ENCODE peak calls at places on chromosomes 3 and 15, in four cellular contexts. V, R, H and S are unnamed samples.

GRCh38 chr3:194730369-194730768 is 44.7 kb downstream of the FAM43A start:
- DNase-seq in R (no peak), V (no peak), H (no peak), S (no peak)

GRCh38 chr15:70201376-70201775 is 103.7 kb upstream of the TLE3 start:
- DNase-seq in H (no peak), R (no peak), V (no peak), S (no peak)

GRCh38 chr15:85582719-85583089 is 202.3 kb downstream of the AKAP13 start:
- DNase-seq in H (peak; percentile 66), R (peak; percentile 75), V (peak; percentile 82), S (peak; percentile 94)

GRCh38 chr3:101867521-101867920 is 18.2 kb downstream of the NFKBIZ start:
- DNase-seq in H (no peak), R (no peak), V (no peak), S (no peak)

GRCh38 chr3:30654269-30654668 is 47.9 kb downstream of the TGFBR2 start:
- DNase-seq in V (no peak), R (no peak), H (no peak), S (no peak)

GRCh38 chr3:127220497-127220896 is 27.6 kb downstream of the PRR23E start:
- DNase-seq in R (no peak), H (no peak), V (no peak), S (no peak)

GRCh38 chr15:70096215-70096974 is 1.3 kb downstream of the TLE3 start:
- DNase-seq in H (peak; percentile 64), V (peak; percentile 50), R (peak; percentile 60), S (peak; percentile 36)

GRCh38 chr3:187276397-187277128 is 15.0 kb downstream of the MASP1 start:
- DNase-seq in V (no peak), H (no peak), R (no peak), S (no peak)

GRCh38 chr3:11377726-11378125 is 105.5 kb downstream of the ATG7 start:
- DNase-seq in R (no peak), H (no peak), V (no peak), S (no peak)

GRCh38 chr3:140509534-140509933 is 168.3 kb upstream of the TRIM42 start:
- DNase-seq in H (no peak), R (no peak), V (no peak), S (no peak)

GRCh38 chr3:100400782-100401673 is at the start of the genes LNP1 and TOMM70:
- DNase-seq in R (peak; percentile 97), V (peak; percentile 98), H (peak; percentile 98), S (peak; percentile 90)

GRCh38 chr3:48634661-48635221 is 520 bp downstream of the SLC26A6 start:
- DNase-seq in R (peak; percentile 67), V (peak; percentile 66), H (peak; percentile 66), S (peak; percentile 47)

GRCh38 chr15:101810905-101811304 is 1.1 kb upstream of the OR4F15 start:
- DNase-seq in V (no peak), H (no peak), R (no peak), S (peak; percentile 14)

GRCh38 chr15:56927816-56928215 is 9.4 kb downstream of the TCF12 start:
- DNase-seq in V (no peak), R (no peak), H (no peak), S (no peak)

GRCh38 chr15:56919708-56920637 is 1.5 kb downstream of the TCF12 start:
- DNase-seq in V (peak; percentile 41), R (peak; percentile 49), H (peak; percentile 31), S (peak; percentile 65)

GRCh38 chr15:56918907-56919707 is 663 bp downstream of the TCF12 start:
- DNase-seq in R (peak; percentile 51), V (peak; percentile 74), H (peak; percentile 51), S (no peak)

GRCh38 chr15:56918046-56918906 is at the start of gene TCF12:
- DNase-seq in R (peak; percentile 91), H (peak; percentile 93), V (peak; percentile 99), S (peak; percentile 93)

GRCh38 chr15:56923174-56923579 is 4.7 kb downstream of the TCF12 start:
- DNase-seq in R (no peak), V (no peak), H (no peak), S (no peak)
- H3K4me3 ChIP-seq in R (no peak overlapping the region), V (peak overlapping the region; percentile 92), H (no peak overlapping the region), S (peak overlapping the region; percentile 19)

DNA sequence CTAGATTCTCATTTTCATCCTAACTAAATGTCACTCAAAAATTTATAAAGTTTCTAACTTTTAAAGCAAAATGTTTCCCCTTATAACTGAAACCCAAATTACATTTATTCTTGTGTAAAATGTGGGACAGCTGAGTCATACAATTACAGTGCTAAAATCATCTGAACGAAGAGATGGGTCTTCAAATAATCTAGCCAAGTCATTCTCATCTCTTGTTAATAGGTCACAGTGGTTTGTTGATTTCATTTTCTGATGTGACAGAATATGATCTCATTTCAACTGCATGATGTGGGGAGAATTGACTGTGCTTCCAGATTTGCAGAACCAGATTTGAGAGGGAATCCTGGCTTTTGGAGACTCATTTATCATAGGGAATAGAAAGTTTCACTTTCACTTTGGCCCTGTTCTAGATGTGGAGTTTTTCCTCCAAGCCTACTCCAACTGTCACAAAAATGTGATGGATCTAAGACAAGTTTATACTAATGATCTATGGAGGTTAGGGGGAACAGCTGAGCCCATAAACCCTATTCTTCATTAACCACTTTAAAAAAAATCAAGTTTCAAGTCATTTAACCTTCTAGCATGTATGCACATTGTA is 685.0 kb downstream of the PDCD6IP start:
- DNase-seq in R (no peak), H (no peak), V (no peak), S (no peak)
- H3K4me3 ChIP-seq in R (no peak overlapping the region), H (no peak overlapping the region), V (no peak overlapping the region), S (no peak overlapping the region)

GRCh38 chr15:66294932-66295235 is 1.5 kb downstream of the DIS3L start:
- DNase-seq in H (no peak), V (peak; percentile 42), R (no peak), S (no peak)
- H3K4me3 ChIP-seq in H (no peak overlapping the region), V (peak overlapping the region; percentile 43), R (no peak overlapping the region), S (peak overlapping the region; percentile 72)

GRCh38 chr15:90660195-90660995 is 56.8 kb upstream of the BLM start:
- DNase-seq in H (peak; percentile 68), R (peak; percentile 67), V (peak; percentile 82), S (peak; percentile 55)
- H3K4me3 ChIP-seq in H (no peak overlapping the region), R (no peak overlapping the region), V (no peak overlapping the region), S (peak overlapping the region; percentile 21)

DNA sequence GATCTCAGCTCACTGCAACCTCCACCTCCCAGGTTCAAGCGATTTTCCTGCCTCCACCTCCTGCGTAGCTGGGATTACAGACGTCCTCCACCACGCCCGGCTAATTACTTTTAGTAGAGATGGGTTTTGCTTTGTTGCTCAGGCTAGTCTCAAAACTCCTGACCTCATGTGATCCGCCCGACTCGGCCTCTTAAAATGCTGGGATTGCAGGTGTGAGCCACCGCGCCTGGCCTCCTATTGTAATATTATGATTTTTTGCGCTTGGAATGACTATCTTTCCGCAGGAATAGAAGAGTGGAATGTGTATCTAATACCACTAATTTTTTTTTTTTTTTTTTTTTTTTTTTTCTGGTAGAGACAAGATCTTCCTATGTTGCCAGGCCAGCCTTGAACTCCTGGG is 1.8 kb downstream of the ARL8B start:
- DNase-seq in R (no peak), V (no peak), H (no peak), S (no peak)
- H3K4me3 ChIP-seq in R (peak overlapping the region; percentile 100), V (no peak overlapping the region), H (no peak overlapping the region), S (peak overlapping the region; percentile 93)

GRCh38 chr15:57146394-57147140 is 228.1 kb downstream of the TCF12 start:
- DNase-seq in V (peak; percentile 81), H (no peak), R (no peak), S (peak; percentile 45)
- H3K4me3 ChIP-seq in V (no peak overlapping the region), H (no peak overlapping the region), R (no peak overlapping the region), S (no peak overlapping the region)

GRCh38 chr3:172298247-172298646 is 150.0 kb downstream of the GHSR start:
- DNase-seq in H (no peak), V (no peak), R (no peak), S (no peak)
- H3K4me3 ChIP-seq in H (no peak overlapping the region), V (no peak overlapping the region), R (no peak overlapping the region), S (no peak overlapping the region)

DNA sequence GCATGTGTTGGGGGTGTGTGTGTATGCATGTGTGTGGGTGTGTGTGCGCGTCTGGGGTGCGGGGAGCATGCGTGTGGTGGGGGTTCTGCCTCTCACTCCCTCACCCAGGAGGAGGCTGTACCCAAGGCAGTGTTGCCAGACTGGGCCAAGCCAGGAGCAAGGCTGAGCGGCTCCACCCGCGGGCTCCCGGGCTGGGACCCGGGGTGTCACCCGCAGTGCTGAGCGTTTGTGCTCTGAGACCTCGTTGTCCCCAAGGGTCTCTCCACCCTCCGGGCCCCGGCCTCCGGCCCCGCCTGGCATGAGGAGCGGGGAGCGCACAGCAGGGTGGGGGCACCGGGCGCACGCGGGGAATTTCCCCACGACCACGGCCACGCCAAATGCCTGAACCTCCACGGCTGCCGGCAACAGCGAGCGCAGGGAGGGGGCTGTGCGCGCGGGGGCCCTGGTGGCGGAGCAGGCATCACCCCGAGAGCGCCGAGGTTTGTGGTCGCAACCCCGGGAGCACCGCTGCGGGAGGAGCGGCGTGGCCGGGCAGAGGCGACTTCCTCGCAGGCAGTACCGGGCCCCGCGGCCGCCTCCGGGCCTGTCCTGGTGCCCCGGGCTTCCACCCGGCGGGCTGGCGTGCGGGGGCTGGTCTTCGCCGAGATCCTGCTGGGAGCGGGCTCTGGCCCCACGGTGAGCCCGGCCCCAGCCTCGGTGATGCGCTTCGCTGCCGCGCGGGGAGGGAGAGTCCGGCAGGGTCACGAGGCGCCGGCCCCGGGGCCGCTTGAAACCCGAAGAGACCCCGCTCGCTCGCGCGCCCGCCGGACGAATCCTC is 7.4 kb upstream of the OCA2 start:
- DNase-seq in R (no peak), H (no peak), V (peak; percentile 21), S (no peak)
- H3K4me3 ChIP-seq in R (no peak overlapping the region), H (peak overlapping the region; percentile 27), V (peak overlapping the region; percentile 25), S (peak overlapping the region; percentile 35)

DNA sequence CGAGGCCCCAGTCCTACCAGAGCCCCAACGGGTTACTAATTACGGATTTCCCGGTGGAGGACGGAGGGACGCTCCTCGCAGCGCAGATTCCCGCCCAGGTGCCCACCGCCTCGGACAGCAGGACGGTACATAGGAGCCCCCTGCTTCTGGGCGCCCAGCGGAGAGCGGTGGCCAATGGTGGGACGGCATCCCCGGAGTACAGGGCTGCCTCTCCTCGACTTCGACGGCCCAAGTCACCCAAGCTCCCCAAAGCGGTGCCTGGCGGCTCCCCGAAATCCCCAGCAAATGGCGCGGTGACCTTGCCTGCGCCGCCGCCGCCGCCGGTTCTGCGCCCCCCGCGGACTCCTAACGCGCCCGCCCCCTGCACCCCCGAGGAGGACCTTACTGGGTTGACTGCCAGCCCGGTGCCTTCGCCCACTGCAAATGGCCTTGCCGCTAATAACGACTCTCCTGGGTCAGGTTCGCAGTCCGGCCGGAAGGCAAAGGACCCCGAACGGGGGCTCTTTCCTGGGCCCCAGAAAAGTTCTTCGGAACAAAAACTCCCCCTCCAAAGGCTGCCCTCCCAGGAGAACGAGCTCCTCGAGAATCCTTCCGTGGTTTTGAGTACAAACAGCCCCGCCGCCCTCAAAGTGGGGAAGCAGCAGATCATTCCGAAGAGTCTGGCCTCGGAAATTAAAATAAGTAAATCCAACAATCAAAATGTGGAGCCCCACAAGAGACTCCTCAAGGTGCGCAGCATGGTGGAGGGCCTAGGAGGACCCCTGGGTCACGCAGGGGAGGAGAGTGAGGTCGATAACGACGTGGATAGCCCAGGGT is 1.1 kb downstream of the ARHGEF26 start:
- DNase-seq in R (no peak), H (peak; percentile 18), V (no peak), S (no peak)
- H3K4me3 ChIP-seq in R (no peak overlapping the region), H (peak overlapping the region; percentile 72), V (peak overlapping the region; percentile 52), S (peak overlapping the region; percentile 73)

DNA sequence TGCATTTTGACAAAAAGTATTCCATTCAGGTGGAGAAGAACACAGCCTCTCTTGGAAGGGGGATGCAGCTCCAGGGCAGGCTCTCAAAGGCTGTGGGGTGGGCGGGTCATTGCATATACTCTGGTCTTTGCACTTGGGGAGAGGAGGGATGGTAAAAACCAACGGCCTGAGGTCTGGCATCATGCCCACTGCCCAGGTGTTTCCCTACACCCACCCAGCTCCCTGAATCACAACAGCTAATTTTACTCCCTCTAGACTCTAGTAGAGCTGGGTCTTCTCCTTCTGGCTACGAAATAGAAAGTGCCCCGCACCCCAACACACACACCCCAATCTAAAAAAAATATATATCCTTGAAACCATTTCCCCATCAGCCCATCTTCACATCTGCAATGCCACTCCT is 1.0 kb downstream of the MYLK start:
- DNase-seq in V (no peak), R (no peak), H (no peak), S (no peak)
- H3K4me3 ChIP-seq in V (no peak overlapping the region), R (no peak overlapping the region), H (peak overlapping the region; percentile 55), S (no peak overlapping the region)